ENCODE peak calls at places on chromosomes 12 and 14, in five cellular contexts. P, X, W, V and A are unnamed samples.

GRCh38 chr12:103181366-103182152 is 224.1 kb downstream of the ASCL1 start:
- DNase-seq in P (no peak), X (no peak), W (no peak), V (no peak), A (no peak)

GRCh38 chr12:109561711-109562030 is 11.6 kb downstream of the MMAB start:
- DNase-seq in X (no peak), V (no peak), W (no peak), P (no peak), A (no peak)

GRCh38 chr12:38648813-38649212 is 256.6 kb downstream of the CPNE8 start:
- DNase-seq in W (no peak), X (no peak), P (no peak), V (no peak), A (no peak)

GRCh38 chr12:22051114-22051698 is 5.2 kb downstream of the CMAS start:
- DNase-seq in V (no peak), W (no peak), P (no peak), X (no peak), A (no peak)

GRCh38 chr14:80356413-80356812 is 145.1 kb upstream of the DIO2 start:
- DNase-seq in P (no peak), V (no peak), W (no peak), X (peak), A (peak)

GRCh38 chr12:90058721-90059120 is 350.1 kb upstream of the ATP2B1 start:
- DNase-seq in X (peak), P (no peak), V (peak), W (peak), A (no peak)

GRCh38 chr12:52871291-52871961 is 22.6 kb upstream of the KRT78 start:
- DNase-seq in W (no peak), V (peak), X (peak), P (no peak), A (no peak)

GRCh38 chr14:92633724-92634123 is 114.7 kb downstream of the LGMN start:
- DNase-seq in W (no peak), V (no peak), P (no peak), X (no peak), A (no peak)

GRCh38 chr12:527729-528128 is 68.0 kb downstream of the B4GALNT3 start:
- DNase-seq in P (no peak), V (no peak), X (no peak), W (no peak), A (no peak)

GRCh38 chr14:37034410-37035285 is 137.8 kb downstream of the SLC25A21 start:
- DNase-seq in X (no peak), V (no peak), W (no peak), P (no peak), A (no peak)

GRCh38 chr14:96053600-96054381 is 14.6 kb downstream of the C14orf132 start:
- DNase-seq in V (peak), X (peak), W (no peak), P (no peak), A (no peak)

GRCh38 chr12:118494776-118495175 is 118.4 kb downstream of the SUDS3 start:
- DNase-seq in P (no peak), X (peak), V (no peak), W (no peak), A (no peak)

GRCh38 chr12:124214574-124214973 is 80.3 kb upstream of the RFLNA start:
- DNase-seq in X (no peak), V (no peak), W (no peak), P (no peak), A (no peak)

GRCh38 chr12:120104924-120105323 is 11.6 kb downstream of the RAB35 start:
- DNase-seq in X (no peak), P (no peak), V (no peak), W (no peak), A (no peak)

GRCh38 chr12:2641209-2641608 is 153.6 kb upstream of the FKBP4 start:
- DNase-seq in X (peak), W (peak), P (no peak), V (peak), A (no peak)

GRCh38 chr12:68236421-68237059 is 10.9 kb upstream of the IL26 start:
- DNase-seq in W (no peak), V (peak), X (no peak), P (no peak), A (peak)

GRCh38 chr14:53613404-53614253 is 343.0 kb downstream of the BMP4 start:
- DNase-seq in X (peak), V (peak), P (no peak), W (no peak), A (peak)

GRCh38 chr12:16120027-16120426 is 157.5 kb downstream of the SLC15A5 start:
- DNase-seq in X (no peak), W (no peak), V (no peak), P (no peak), A (no peak)

GRCh38 chr12:47135578-47135977 is 55.8 kb upstream of the AMIGO2 start:
- DNase-seq in W (no peak), X (no peak), P (no peak), V (no peak), A (no peak)

GRCh38 chr12:3791475-3791874 is 38.6 kb upstream of the CRACR2A start:
- DNase-seq in X (no peak), W (no peak), V (no peak), P (no peak), A (no peak)

GRCh38 chr12:125125271-125125670 is 60.0 kb downstream of the AACS start:
- DNase-seq in V (peak), X (no peak), P (no peak), W (no peak), A (no peak)

GRCh38 chr14:103767306-103767894 is 51.8 kb downstream of the ZFYVE21 start:
- DNase-seq in X (no peak), V (no peak), W (no peak), P (no peak), A (no peak)

GRCh38 chr12:12608557-12608957 is 3.1 kb upstream of the CREBL2 start:
- DNase-seq in P (no peak), W (no peak), V (no peak), X (no peak), A (no peak)

GRCh38 chr14:65103150-65103760 is 938 bp upstream of the MAX start:
- DNase-seq in P (no peak), V (peak), W (no peak), X (peak), A (peak)

GRCh38 chr12:93784339-93785086 is 107.3 kb downstream of the CRADD start:
- DNase-seq in W (peak), X (peak), P (no peak), V (peak), A (peak)

GRCh38 chr12:63151898-63152700 is 1.1 kb upstream of the AVPR1A start:
- DNase-seq in W (peak), P (no peak), X (peak), V (peak), A (peak)

GRCh38 chr12:63150255-63151060 is 543 bp downstream of the AVPR1A start:
- DNase-seq in V (no peak), X (no peak), W (peak), P (no peak), A (peak)

GRCh38 chr12:63149884-63150254 is 1.1 kb downstream of the AVPR1A start:
- DNase-seq in W (peak), P (no peak), V (no peak), X (no peak), A (no peak)

GRCh38 chr12:63154560-63154959 is 3.6 kb upstream of the AVPR1A start:
- DNase-seq in V (no peak), W (no peak), P (no peak), X (no peak), A (no peak)

DNA sequence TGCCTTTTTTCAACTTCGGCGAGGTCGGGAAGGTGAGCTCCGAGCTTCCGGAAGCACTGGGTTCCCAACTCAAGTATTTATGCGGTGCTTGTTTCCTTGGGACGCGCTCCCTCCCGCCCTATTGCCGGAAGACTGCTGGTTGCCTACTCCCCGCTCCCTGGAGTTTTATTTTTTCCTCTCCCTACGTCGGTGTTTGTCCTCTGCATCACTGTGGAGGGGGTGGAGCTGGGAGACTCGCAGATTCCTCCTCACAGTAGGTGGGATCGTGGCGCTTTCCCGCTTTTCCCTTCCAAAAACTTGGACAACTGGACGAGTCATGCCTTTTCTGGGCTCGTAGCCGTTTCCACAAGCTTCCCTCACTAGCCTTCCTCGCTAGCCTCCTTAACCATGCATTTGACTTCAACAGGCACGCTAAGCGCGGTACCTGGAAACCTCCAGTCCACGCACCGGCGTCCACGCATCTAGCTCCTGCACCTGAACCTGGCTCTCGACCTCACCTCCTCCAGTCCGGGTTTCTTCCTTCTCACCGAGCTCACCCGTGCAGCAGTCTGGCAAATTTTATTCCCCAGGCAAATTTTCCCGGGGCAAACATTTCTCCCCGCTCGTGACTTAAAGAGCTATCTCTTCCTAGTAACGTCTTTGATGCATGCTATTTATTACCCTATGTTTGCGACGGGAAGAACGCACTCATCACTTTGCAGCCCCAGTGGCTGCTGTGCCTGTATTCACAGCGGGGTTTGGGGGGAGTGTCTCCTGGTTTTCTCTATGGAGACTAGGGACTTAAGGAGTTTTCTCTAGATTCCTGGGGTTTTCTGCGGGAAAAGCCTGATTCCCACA is at the start of gene AVPR1A:
- DNase-seq in P (no peak), X (no peak), V (peak), W (peak), A (no peak)
- H3K4me3 ChIP-seq in P (no peak), X (peak), V (no peak), W (peak), A (no peak)

DNA sequence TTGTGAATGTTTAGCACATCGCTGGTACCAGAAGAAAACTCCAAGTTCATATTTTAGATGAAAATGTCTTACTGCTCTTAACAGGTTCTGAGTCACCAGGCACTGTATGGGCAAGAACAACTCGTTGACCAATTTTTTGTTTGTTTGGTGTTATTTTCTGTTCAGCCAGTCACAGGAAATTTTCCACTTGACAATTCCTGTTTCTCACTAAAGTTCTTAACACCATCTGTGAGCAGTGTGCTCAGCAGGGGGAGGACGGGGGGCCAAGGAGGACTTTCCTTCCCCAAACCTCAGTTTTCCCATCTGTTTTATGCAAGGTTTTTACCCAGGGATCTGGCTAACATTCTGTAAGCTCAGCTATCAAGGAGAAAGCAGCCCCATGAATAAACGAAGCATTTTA is 3.0 kb downstream of the NUAK1 start:
- DNase-seq in P (no peak), V (no peak), W (no peak), X (no peak), A (no peak)
- H3K4me3 ChIP-seq in P (no peak), V (no peak), W (no peak), X (peak), A (no peak)

DNA sequence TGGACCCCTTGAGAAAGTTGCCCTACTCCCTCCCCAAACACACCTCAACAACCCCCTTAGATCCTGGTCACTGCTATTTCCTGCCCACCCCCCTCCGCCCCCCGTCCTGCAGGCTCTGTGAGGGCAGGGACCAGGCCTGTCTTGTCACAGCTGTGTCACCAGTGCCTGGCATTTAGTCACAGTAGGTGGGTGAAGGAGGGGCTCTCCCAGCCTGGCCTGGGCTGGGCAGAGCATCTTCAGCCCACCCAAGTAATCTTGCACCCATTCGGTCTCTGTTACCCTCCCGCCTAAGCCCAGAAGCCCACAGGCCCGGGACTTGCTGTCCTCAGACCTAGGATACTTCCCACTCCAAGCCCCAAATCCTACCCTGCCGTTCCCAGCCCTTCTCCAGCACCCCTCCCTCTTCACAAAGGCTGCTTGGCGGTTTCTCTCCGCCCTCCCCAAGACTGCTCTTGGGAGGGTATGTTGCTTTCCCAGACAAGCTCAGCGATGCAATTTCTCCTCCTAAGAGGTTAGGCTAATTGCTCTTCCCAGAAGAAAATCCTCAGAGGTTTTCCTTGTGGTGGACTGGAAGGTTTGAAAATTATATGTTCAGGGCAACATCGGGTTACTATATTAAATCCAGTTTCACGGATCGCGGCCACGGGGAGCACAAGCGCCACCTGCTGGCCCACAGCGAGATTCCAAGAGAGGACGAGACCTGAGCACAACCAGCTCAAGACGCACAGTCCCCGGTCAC is 50.8 kb upstream of the ZFP36L1 start:
- DNase-seq in V (peak), X (peak), P (peak), W (peak), A (peak)
- H3K4me3 ChIP-seq in V (no peak), X (peak), P (no peak), W (no peak), A (peak)

GRCh38 chr12:131895640-131896079 is 1.2 kb downstream of the ULK1 start:
- DNase-seq in W (no peak), P (no peak), X (no peak), V (peak), A (no peak)

GRCh38 chr12:131894981-131895639 is 688 bp downstream of the ULK1 start:
- DNase-seq in V (peak), W (no peak), P (no peak), X (no peak), A (no peak)

GRCh38 chr12:131894313-131894860 is at the start of gene ULK1:
- DNase-seq in W (peak), V (peak), X (peak), P (peak), A (peak)

GRCh38 chr12:131892711-131893604 is 1.5 kb upstream of the ULK1 start:
- DNase-seq in V (no peak), P (no peak), X (no peak), W (no peak), A (no peak)

GRCh38 chr12:131893605-131894312 is 663 bp upstream of the ULK1 start:
- DNase-seq in X (no peak), W (no peak), V (no peak), P (no peak), A (no peak)
- H3K4me3 ChIP-seq in X (peak), W (no peak), V (no peak), P (no peak), A (no peak)

GRCh38 chr12:121222847-121223246 is 12.9 kb downstream of the P2RX4 start:
- DNase-seq in X (no peak), W (no peak), V (no peak), P (no peak), A (no peak)
- H3K4me3 ChIP-seq in X (no peak), W (no peak), V (no peak), P (no peak), A (no peak)

DNA sequence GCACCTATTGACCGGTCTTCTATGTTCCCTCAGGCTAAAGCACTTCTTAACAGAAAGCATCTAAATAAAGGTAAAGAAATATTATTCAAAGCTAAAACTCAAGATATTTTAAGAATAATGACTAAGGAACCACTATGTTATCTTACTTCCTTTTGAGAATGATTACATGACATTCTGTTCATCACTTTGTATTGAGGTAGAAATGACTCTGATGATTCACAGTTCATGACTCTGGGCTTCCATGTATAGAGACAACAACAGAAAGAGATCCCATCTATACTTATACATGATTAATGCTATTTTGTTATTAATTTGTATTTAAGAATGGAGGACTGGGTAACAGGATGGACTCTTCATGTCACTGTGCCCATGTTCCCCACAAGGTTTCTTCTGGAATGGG is 218.3 kb upstream of the OR4E1 start:
- DNase-seq in W (no peak), X (no peak), V (no peak), P (no peak), A (no peak)
- H3K4me3 ChIP-seq in W (no peak), X (no peak), V (no peak), P (no peak), A (no peak)

DNA sequence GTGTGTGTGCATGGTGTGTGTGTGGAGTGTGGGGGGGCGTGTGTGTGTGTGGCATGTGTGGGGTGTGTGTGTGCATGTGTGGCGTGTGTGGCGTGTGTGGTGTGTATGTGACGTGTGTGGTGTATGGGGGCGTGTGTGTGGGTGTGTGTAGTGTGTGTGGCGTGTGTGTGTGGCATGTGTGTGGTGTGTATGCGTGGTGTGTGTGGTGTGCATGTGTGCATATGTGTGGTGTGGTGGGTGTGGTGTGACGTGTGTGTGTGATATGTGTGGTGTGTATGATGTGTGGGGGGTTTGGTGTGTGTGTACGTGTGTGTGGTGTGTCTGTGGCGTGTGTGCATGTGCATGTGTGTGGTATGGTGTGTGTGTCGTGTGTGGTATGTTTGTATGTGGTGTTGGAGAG is 24.1 kb upstream of the CMKLR1 start:
- DNase-seq in X (no peak), V (no peak), P (no peak), W (no peak), A (no peak)
- H3K4me3 ChIP-seq in X (no peak), V (no peak), P (no peak), W (no peak), A (no peak)